ENCODE peak calls at places on chromosomes 3 and 15, in four cellular contexts. F, Z, T and A are unnamed samples.

GRCh38 chr15:66069751-66070150 is 183.8 kb downstream of the MEGF11 start:
- DNase-seq in Z (no peak), F (no peak), T (no peak), A (no peak)

GRCh38 chr3:12854550-12854949 is 13.2 kb upstream of the RPL32 start:
- DNase-seq in F (no peak), Z (no peak), T (no peak), A (no peak)

GRCh38 chr3:58654466-58654865 is 12.1 kb downstream of the FAM3D start:
- DNase-seq in F (no peak), T (no peak), Z (no peak), A (no peak)

GRCh38 chr15:65214010-65214409 is 2.7 kb upstream of the CILP start:
- DNase-seq in F (no peak), T (no peak), Z (no peak), A (no peak)

GRCh38 chr15:101479851-101480612 is 9.5 kb downstream of the PCSK6 start:
- DNase-seq in T (no peak), Z (no peak), F (no peak), A (no peak)

GRCh38 chr15:67771201-67771600 is 54.1 kb upstream of the SKOR1 start:
- DNase-seq in Z (no peak), F (no peak), T (no peak), A (no peak)

GRCh38 chr3:46102059-46102779 is 74.9 kb upstream of the XCR1 start:
- DNase-seq in Z (no peak), T (no peak), F (no peak), A (no peak)

GRCh38 chr3:15276028-15276717 is 56.2 kb downstream of the SH3BP5 start:
- DNase-seq in T (no peak), F (no peak), Z (no peak), A (no peak)

GRCh38 chr3:8499181-8499611 is 2.4 kb upstream of the LMCD1 start:
- DNase-seq in F (no peak), T (no peak), Z (no peak), A (no peak)

GRCh38 chr15:90761629-90762028 is 44.5 kb downstream of the BLM start:
- DNase-seq in T (no peak), Z (no peak), F (no peak), A (no peak)
- H3K27ac ChIP-seq in T (peak overlapping the region; percentile 52), Z (peak overlapping the region; percentile 81), F (no peak overlapping the region), A (no peak overlapping the region)

GRCh38 chr15:77575203-77575934 is 57.3 kb downstream of the LINGO1 start:
- DNase-seq in F (no peak), T (no peak), Z (peak; percentile 34), A (no peak)
- TF ChIP-seq CTCF in F (no peak), T (no peak), Z (no peak), A (no peak)

GRCh38 chr3:128727059-128727458 is 1.1 kb downstream of the RAB7A start:
- DNase-seq in Z (no peak), T (no peak), F (no peak), A (no peak)
- H3K27ac ChIP-seq in Z (peak overlapping the region; percentile 89), T (peak overlapping the region; percentile 100), F (peak overlapping the region; percentile 98), A (peak overlapping the region; percentile 96)

GRCh38 chr15:31444844-31445243 is 118.2 kb downstream of the KLF13 start:
- DNase-seq in T (no peak), Z (no peak), F (no peak), A (no peak)

GRCh38 chr15:31438601-31439265 is 112.1 kb downstream of the KLF13 start:
- DNase-seq in Z (no peak), F (peak; percentile 83), T (no peak), A (no peak)

GRCh38 chr15:31439328-31439727 is 112.7 kb downstream of the KLF13 start:
- DNase-seq in T (no peak), Z (no peak), F (no peak), A (no peak)

GRCh38 chr15:31440754-31441298 is 114.2 kb downstream of the KLF13 start:
- DNase-seq in T (peak; percentile 38), F (no peak), Z (peak; percentile 93), A (peak; percentile 10)

GRCh38 chr15:31442203-31443090 is 115.8 kb downstream of the KLF13 start:
- DNase-seq in T (no peak), F (no peak), Z (no peak), A (peak; percentile 38)
- TF ChIP-seq CTCF in T (no peak), F (no peak), Z (no peak), A (no peak)

GRCh38 chr3:37170513-37170912 is 3.9 kb downstream of the LRRFIP2 start:
- DNase-seq in T (no peak), F (no peak), Z (no peak), A (no peak)

GRCh38 chr3:37173806-37174205 is 576 bp downstream of the LRRFIP2 start:
- DNase-seq in T (no peak), F (no peak), Z (no peak), A (no peak)

GRCh38 chr3:37171144-37171543 is 3.2 kb downstream of the LRRFIP2 start:
- DNase-seq in F (no peak), T (peak; percentile 29), Z (no peak), A (no peak)

GRCh38 chr3:37170097-37170496 is 4.3 kb downstream of the LRRFIP2 start:
- DNase-seq in Z (no peak), T (no peak), F (no peak), A (no peak)

GRCh38 chr3:37168896-37169295 is 5.5 kb downstream of the LRRFIP2 start:
- DNase-seq in Z (no peak), F (no peak), T (no peak), A (no peak)
- H3K27ac ChIP-seq in Z (no peak overlapping the region), F (no peak overlapping the region), T (no peak overlapping the region), A (no peak overlapping the region)

GRCh38 chr3:150220041-150220440 is 188.1 kb upstream of the TSC22D2 start:
- DNase-seq in T (no peak), Z (no peak), F (no peak), A (no peak)
- TF ChIP-seq CTCF in T (no peak), Z (no peak), F (no peak), A (no peak)

GRCh38 chr15:78097667-78098066 is 5.3 kb downstream of the SH2D7 start:
- DNase-seq in T (no peak), F (no peak), Z (no peak), A (no peak)

GRCh38 chr15:78092111-78093041 is at the start of gene SH2D7:
- DNase-seq in Z (no peak), T (no peak), F (no peak), A (no peak)

GRCh38 chr15:78090422-78090821 is 1.9 kb upstream of the SH2D7 start:
- DNase-seq in F (no peak), T (no peak), Z (no peak), A (no peak)

GRCh38 chr15:78088773-78089080 is 3.6 kb upstream of the SH2D7 start:
- DNase-seq in T (no peak), F (no peak), Z (no peak), A (no peak)

DNA sequence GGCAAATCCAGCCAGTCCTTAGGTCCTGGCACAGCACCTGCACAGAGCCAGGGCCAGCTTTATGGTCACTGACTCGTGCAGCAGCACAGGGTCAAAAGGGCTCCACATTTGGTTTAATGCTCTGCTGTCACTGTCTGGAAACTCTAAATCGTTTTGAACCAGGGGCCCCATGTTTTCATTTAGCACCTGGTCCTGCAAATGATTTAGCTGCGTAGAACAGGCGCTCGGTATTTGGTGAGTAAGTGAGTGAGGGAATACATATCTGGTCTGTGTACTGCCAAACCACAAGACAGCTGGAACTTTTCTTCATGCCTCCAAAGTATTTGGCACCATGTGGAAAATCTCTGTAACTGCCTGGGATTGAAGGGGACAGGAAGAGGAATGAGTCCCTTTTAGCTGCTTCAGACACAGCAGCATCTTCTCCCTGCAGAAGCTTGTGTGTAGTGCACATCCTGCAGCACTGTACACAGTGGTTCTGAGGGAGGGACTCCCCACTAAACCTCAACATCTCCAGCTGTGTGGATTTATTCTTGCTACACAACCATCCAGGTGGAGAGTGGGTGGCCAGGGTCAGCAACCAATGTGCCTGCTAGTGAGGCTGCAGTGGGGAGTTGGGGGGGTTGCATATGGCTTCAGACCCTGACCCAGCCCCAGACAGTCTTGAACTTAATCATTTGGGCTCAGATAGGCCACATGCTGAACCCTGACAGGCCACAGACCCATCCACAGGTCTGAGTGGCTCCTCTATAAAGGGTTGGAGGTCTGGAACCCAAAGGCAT is 1.1 kb downstream of the SH2D7 start:
- DNase-seq in F (no peak), T (no peak), Z (no peak), A (no peak)
- H3K27ac ChIP-seq in F (no peak overlapping the region), T (peak overlapping the region; percentile 80), Z (no peak overlapping the region), A (no peak overlapping the region)

DNA sequence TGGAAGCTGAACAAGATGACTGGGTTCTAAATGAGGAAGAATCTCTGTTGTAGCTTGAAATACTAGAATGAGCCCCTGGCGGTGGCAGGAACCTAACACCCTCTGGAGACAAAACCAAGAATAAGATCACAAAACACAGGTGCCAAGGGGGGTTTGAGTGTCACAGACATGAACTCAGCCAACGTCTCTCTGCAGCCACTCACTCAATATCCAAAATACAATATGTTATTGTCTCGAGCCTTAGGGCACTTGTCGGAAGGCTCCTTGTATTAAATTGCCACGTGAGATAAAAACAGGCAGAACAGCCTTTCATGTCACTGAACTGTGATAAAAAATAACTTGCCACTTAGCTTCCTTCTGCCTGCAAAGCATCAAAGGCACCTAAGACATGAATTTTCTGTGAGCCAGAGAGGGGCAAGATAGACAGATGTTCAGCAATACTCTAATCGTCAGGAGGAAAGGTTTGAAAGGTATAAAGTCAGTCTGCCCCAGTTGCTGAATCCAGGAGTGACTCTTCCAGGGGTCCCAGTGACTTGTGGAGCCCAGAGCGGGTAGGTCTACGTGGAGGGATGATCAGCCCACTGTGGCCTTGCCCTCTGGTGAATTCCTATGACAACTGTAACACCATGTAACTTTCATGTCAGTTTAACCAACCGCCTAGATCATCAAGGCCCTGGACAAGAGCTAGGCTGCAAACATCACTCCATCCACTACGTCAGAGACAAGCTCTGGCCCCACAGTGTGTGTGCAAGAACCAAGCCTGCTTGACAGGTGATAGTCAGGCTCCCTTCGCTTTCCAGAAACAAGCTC is 165.2 kb downstream of the OSBPL10 start:
- DNase-seq in F (no peak), Z (no peak), T (no peak), A (no peak)
- TF ChIP-seq CTCF in F (no peak), Z (no peak), T (no peak), A (no peak)